ENCODE peak calls at places on chromosomes 12 and 14, in five cellular contexts. F is endothelial cell of umbilical vein, G is tibial artery, H is esophagus squamous epithelium, W is sigmoid colon. A is an unnamed sample. For H3K4me1 and H3K27me3, the result is how much of the 10 kb centered on the place peaks cover.

GRCh38 chr12:109772622-109773321 is 59.1 kb downstream of the FAM222A start:
- DNase-seq in F (no peak), G (no peak), H (no peak), W (peak), A (no peak)

GRCh38 chr12:51549637-51550036 is 41.4 kb upstream of the SCN8A start:
- DNase-seq in F (no peak), G (no peak), H (no peak), W (no peak), A (no peak)

GRCh38 chr12:111457071-111457470 is 51.3 kb downstream of the SH2B3 start:
- DNase-seq in F (no peak), G (no peak), H (no peak), W (peak), A (no peak)

GRCh38 chr14:46663382-46663781 is 11.8 kb upstream of the RPL10L start:
- DNase-seq in F (no peak), G (no peak), H (no peak), W (no peak), A (no peak)

GRCh38 chr12:46402861-46403731 is 30.5 kb upstream of the SLC38A2 start:
- DNase-seq in F (peak), G (no peak), H (no peak), W (no peak), A (no peak)

GRCh38 chr14:76298896-76299295 is 77.0 kb upstream of the ESRRB start:
- DNase-seq in F (no peak), G (no peak), H (no peak), W (no peak), A (no peak)

GRCh38 chr12:16347391-16348298 is at the start of gene MGST1:
- DNase-seq in F (peak), G (peak), H (no peak), W (peak), A (no peak)

GRCh38 chr12:67355428-67356385 is 86.5 kb downstream of the CAND1 start:
- DNase-seq in F (peak), G (no peak), H (no peak), W (no peak), A (no peak)

GRCh38 chr14:72665259-72665658 is 228.6 kb downstream of the DPF3 start:
- DNase-seq in F (peak), G (no peak), H (no peak), W (no peak), A (no peak)

GRCh38 chr14:103143535-103143934 is 20.3 kb downstream of the TNFAIP2 start:
- DNase-seq in F (no peak), G (no peak), H (no peak), W (no peak), A (no peak)

GRCh38 chr14:55297611-55298323 is 26.5 kb downstream of the FBXO34 start:
- DNase-seq in F (peak), G (no peak), H (no peak), W (no peak), A (no peak)

GRCh38 chr12:104866286-104866685 is 91.8 kb downstream of the SLC41A2 start:
- DNase-seq in F (peak), G (peak), H (no peak), W (no peak), A (peak)
- H3K4me1 ChIP-seq in F (under half), G (under half), H (under half), W (under half), A (half or more)

GRCh38 chr12:98229539-98229921 is 285.9 kb upstream of the TMPO start:
- DNase-seq in F (no peak), G (no peak), H (no peak), W (no peak), A (no peak)

GRCh38 chr12:98238513-98238912 is 276.9 kb upstream of the TMPO start:
- DNase-seq in F (no peak), G (no peak), H (no peak), W (no peak), A (no peak)

GRCh38 chr12:98228619-98229538 is 286.5 kb upstream of the TMPO start:
- DNase-seq in F (no peak), G (no peak), H (no peak), W (no peak), A (no peak)

GRCh38 chr12:98235301-98235700 is 280.1 kb upstream of the TMPO start:
- DNase-seq in F (no peak), G (no peak), H (no peak), W (no peak), A (no peak)

GRCh38 chr12:98232753-98233385 is 282.5 kb upstream of the TMPO start:
- DNase-seq in F (no peak), G (no peak), H (no peak), W (no peak), A (no peak)
- H3K27me3 ChIP-seq in F (under half), G (under half), H (under half), W (under half), A (under half)

DNA sequence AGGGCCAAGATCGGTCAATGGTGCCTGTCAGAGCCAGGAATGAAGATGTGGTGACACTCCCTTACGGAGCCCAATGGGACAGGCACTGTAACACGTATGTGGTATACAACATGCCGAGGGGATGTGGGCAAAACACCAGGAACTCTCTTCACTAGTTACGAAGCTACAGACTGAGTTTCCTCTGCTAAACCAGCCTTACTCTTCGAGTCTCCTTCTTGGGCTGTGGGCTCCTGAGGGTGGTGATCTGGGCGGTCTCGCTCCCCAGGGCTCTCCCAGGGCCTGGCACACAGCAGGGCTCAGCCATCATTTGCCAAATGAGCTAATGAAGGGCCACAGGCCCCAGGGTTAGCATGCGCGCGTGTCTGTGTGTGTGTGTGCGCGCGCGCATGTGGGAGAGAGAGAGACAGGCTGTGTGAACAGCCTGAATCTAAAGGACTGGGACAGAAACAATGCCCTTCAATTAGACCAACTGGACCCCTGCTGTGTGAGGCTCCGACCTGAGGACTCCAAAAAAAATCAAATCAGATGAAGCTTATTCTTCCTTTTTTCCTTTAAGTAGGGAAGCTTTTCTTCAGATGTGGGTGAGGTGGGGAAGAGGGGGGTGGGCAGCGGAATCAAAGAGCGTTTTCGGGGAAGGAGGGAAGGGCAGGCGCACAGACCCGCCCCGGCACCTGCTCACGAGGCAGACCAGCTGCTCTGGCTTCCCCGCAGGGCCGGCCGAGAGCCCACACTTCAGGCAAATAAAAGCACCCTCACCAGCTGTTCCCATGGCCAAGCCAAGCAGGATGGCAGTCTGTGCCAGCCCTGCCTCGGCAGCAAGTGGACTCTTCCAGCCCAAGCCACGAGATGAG is 42.5 kb downstream of the CCDC88C start:
- DNase-seq in F (no peak), G (no peak), H (no peak), W (no peak), A (no peak)
- H3K27ac ChIP-seq in F (no peak), G (no peak), H (no peak), W (no peak), A (no peak)

DNA sequence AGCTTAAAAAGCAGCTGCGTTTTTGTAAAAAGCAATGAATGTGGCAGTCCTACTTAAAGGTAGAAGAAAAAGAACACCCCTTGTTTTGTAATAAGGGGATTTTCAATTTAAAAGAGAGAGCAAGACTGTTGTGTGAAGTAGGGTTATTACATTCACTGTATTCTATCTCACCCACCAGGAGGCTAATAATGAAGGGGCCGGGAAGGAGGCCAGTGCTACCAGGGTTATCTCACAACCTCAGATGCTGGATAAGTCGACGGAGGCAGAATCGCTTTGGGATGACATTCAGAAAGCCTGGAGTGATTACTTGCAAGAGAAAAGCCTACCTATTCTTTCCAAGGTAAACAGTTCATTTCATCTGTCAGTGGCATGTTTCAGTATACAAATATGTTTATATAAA is 97.8 kb downstream of the RMST start:
- DNase-seq in F (no peak), G (no peak), H (no peak), W (no peak), A (no peak)
- H3K4me1 ChIP-seq in F (under half), G (under half), H (under half), W (under half), A (under half)

GRCh38 chr12:80712866-80713265 is 3.8 kb upstream of the MYF5 start:
- DNase-seq in F (no peak), G (no peak), H (no peak), W (no peak), A (no peak)

GRCh38 chr12:80713419-80713818 is 3.3 kb upstream of the MYF5 start:
- DNase-seq in F (no peak), G (no peak), H (no peak), W (no peak), A (no peak)

GRCh38 chr12:80709811-80710726 is 2.6 kb downstream of the MYF6 start:
- DNase-seq in F (no peak), G (no peak), H (no peak), W (no peak), A (no peak)

GRCh38 chr12:80710727-80711066 is 3.3 kb downstream of the MYF6 start:
- DNase-seq in F (no peak), G (no peak), H (no peak), W (no peak), A (no peak)

DNA sequence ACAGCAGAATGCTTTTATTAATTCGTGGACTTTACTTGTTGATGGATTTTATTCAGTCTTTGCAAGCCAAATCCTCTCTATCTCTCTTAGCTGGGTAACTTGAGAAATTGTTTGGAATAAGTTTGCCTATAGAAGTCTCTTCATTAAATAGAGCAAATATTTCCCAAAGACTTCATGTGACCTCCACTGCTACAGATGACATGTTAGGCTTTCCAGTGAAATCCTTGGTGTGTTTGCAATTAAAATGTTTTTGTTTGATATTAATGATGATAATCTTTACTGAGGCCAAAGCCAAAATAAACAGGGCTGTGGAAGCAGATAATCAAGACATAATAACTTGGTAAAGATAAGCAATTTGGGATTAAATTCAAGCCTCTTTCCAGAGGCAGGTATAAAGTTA is 4.4 kb downstream of the MYF6 start:
- DNase-seq in F (peak), G (no peak), H (no peak), W (no peak), A (no peak)
- H3K27me3 ChIP-seq in F (under half), G (under half), H (under half), W (under half), A (under half)

GRCh38 chr12:94193168-94193567 is 44.8 kb downstream of the PLXNC1 start:
- DNase-seq in F (no peak), G (no peak), H (no peak), W (no peak), A (no peak)
- H3K27ac ChIP-seq in F (no peak), G (no peak), H (no peak), W (no peak), A (no peak)

DNA sequence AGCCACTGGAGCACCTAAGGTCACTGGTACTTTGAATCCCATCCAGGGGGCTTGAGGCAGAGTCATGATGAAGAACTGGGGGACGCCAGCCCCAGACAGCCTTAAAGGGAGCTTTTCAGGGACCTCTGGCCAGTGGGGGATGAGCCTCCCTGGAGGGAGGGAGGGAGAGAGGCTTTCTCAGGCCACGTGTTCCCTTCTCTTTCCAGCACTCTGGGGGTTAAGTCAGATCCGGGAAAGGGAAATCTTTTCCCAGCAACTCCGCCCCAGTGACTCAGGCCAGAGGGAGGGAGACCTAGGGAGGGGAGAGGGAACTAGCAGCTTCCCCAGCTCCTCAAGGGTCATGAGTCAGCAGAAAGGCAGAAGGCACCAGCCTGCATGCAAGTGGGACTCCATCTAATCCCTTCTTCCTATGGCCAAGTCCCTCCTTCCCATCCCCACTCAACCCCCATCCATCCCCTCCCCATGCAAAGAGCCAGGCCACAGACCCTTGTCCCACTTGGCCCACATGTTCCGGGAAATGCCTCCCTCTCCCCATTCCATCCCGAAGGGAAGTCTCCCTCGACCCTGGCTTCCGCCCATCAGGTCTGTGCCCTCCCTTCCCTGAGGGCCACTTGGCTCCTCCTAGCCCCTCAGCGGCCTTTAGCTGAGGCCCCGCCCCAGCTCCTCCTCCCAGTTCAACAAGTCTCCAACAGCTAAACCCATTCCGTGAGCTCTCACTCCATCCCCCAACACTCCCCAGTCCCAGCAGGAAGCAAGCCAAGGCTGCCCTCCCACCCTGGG is 5.6 kb downstream of the TNFRSF1A start:
- DNase-seq in F (peak), G (peak), H (peak), W (peak), A (peak)
- H3K4me1 ChIP-seq in F (half or more), G (under half), H (half or more), W (half or more), A (half or more)

DNA sequence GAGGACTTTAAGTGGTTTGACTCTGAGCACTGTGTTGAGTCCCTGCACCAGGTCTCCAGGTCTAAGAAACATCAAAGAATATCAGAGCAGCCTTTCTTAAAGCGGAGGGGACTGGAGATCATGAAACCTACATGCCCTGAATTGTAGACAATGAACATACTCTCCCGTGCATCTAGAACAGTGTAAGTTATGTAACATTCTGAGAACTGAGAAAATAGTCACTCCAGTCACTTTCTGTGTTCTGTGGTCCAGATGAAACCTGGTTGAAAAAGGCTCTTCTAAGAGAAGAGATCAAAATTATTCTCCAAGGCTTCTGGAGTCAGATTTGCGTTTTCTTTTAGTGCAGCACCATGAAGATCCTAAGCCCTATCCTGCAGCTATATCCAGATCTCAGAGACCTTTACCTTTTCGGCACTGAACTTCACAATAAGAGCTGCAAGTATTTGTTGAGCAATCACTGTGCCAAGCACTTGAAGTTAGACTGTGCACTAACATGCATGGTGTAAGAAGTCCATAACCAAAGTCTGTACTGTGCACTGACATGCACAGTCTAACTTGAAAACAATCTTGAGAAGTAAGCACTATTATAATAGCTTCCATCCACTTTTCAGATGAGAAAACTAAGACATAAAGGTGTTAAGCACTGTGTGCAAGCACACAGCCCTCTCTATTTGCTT is 65.6 kb upstream of the TMEM263 start:
- DNase-seq in F (no peak), G (no peak), H (no peak), W (no peak), A (no peak)
- H3K27me3 ChIP-seq in F (under half), G (under half), H (under half), W (under half), A (under half)

A was measured in thoracic aorta.